ENCODE peak calls at places on chromosomes 1 and 21, in four cellular contexts. E, F, B and K are unnamed samples.

GRCh38 chr1:109186704-109187071 is 27.0 kb upstream of the SARS1 start:
- DNase-seq in E (peak), B (no peak), F (no peak), K (no peak)

GRCh38 chr1:100360790-100361232 is 8.5 kb downstream of the CDC14A start:
- DNase-seq in B (no peak), E (peak), F (no peak), K (no peak)

GRCh38 chr1:8332806-8333205 is 14.9 kb downstream of the SLC45A1 start:
- DNase-seq in F (no peak), B (no peak), E (no peak), K (no peak)

GRCh38 chr1:54583868-54584267 is 35.8 kb downstream of the ACOT11 start:
- DNase-seq in B (no peak), E (no peak), F (no peak), K (no peak)

GRCh38 chr1:180527270-180527669 is 24.9 kb upstream of the ACBD6 start:
- DNase-seq in B (peak), E (peak), F (peak), K (peak)

GRCh38 chr1:29518183-29518835 is 282.0 kb downstream of the PTPRU start:
- DNase-seq in F (no peak), B (no peak), E (no peak), K (peak)

GRCh38 chr1:57024855-57025254 is 59.0 kb upstream of the C8B start:
- DNase-seq in B (no peak), F (no peak), E (no peak), K (no peak)

GRCh38 chr1:108953452-108953851 is 9.8 kb downstream of the CLCC1 start:
- DNase-seq in F (no peak), B (no peak), E (no peak), K (no peak)

GRCh38 chr21:45051580-45052434 is 22.6 kb upstream of the ADARB1 start:
- DNase-seq in F (no peak), E (no peak), B (no peak), K (no peak)

GRCh38 chr1:10510520-10511493 is 36.1 kb downstream of the PEX14 start:
- DNase-seq in F (peak), E (peak), B (peak), K (no peak)

GRCh38 chr1:151540021-151540981 is at the start of gene TUFT1:
- DNase-seq in F (peak), E (peak), B (peak), K (peak)

DNA sequence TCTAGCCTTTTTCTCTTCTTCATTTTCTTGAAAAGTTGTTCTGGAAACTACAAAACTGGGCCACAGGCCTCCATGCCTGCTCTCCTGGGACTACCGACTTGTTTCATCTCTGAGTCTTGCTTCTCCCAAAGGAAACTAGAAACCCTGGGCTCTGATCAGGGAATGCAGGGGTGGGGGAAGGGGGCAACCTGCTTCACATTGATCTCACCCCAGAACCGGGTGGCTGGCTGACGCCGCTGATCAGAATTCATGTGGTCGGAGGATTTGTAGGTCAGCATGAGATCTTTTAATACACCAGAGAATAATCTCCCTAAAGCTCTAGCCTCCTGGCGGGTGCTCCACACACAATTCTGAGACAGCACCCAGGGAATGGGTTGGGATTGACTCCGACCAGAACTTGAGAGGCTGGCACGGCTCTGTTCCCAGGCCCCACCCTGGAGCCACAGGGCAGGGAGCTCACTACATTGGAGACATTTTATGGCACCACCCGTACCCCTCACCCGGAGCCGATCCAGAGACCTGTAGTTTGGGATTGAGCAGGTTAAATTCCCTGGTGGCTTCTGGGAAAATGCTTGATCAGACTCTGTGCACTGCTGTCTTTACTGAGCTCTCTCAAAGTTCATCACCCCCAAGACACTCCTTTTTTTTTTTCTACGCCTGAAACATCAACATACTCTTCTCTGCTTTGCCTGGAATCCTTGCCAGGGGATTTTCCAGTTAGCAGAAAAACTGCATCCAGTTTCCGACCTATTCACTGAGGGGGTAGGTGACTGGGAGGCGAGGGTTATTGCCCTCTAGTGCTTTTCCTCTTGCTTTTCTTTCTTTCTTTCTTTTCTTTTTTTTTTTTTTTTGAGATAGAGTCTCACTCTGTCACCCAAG is 12.2 kb upstream of the ARHGEF10L start:
- DNase-seq in F (no peak), E (peak), B (no peak), K (no peak)
- TF ChIP-seq CTCF in F (no peak), E (no peak), B (no peak), K (no peak)

GRCh38 chr21:22115746-22116145 is 1117.5 kb downstream of the NCAM2 start:
- DNase-seq in B (no peak), E (no peak), F (no peak), K (no peak)

GRCh38 chr21:22125581-22125980 is 1127.4 kb downstream of the NCAM2 start:
- DNase-seq in B (no peak), F (no peak), E (no peak), K (no peak)

DNA sequence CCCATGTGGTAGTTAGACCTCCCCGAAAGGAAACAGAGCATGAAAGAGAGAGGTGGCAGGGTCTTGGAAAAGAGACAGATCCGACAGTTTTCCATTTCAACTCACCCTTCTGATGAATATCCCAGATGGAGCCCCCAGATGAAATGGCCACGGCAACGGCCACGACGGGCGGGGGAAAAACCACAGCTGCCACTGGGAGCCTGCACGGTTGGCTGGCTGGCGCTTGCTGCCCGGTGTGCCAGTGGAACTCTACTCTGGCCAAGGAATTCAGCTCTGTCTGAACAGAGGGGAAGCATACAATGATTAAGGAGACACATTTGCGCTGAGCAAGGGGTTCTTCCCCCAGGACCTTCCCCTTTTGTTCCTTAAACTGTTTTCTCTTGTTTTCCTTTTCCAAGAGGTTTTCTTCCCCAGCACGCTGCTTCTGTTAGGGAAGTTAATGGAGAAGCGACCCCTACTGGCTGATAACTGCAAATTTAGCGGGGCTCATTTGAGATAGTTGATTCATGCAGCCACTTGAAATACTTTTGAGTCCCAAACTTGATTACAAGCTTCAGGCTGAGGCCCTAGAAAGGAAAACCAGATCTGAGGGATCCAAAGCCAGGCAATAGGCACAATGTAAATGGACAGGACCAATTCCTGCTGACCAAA is 1122.5 kb downstream of the NCAM2 start:
- DNase-seq in F (peak), B (no peak), E (no peak), K (no peak)
- TF ChIP-seq CTCF in F (peak), B (no peak), E (no peak), K (peak)

GRCh38 chr21:38833122-38833521 is 27.4 kb downstream of the ETS2 start:
- DNase-seq in B (no peak), F (no peak), E (no peak), K (peak)
- TF ChIP-seq CTCF in B (no peak), F (peak), E (no peak), K (no peak)

GRCh38 chr1:223242971-223243370 is 99.9 kb upstream of the TLR5 start:
- DNase-seq in F (no peak), B (no peak), E (no peak), K (peak)

GRCh38 chr1:223245983-223246382 is 102.9 kb upstream of the TLR5 start:
- DNase-seq in E (no peak), F (no peak), B (no peak), K (peak)

GRCh38 chr1:223245411-223245810 is 102.4 kb upstream of the TLR5 start:
- DNase-seq in F (no peak), B (no peak), E (no peak), K (peak)

GRCh38 chr1:223243441-223244050 is 100.5 kb upstream of the TLR5 start:
- DNase-seq in F (no peak), E (no peak), B (no peak), K (peak)

DNA sequence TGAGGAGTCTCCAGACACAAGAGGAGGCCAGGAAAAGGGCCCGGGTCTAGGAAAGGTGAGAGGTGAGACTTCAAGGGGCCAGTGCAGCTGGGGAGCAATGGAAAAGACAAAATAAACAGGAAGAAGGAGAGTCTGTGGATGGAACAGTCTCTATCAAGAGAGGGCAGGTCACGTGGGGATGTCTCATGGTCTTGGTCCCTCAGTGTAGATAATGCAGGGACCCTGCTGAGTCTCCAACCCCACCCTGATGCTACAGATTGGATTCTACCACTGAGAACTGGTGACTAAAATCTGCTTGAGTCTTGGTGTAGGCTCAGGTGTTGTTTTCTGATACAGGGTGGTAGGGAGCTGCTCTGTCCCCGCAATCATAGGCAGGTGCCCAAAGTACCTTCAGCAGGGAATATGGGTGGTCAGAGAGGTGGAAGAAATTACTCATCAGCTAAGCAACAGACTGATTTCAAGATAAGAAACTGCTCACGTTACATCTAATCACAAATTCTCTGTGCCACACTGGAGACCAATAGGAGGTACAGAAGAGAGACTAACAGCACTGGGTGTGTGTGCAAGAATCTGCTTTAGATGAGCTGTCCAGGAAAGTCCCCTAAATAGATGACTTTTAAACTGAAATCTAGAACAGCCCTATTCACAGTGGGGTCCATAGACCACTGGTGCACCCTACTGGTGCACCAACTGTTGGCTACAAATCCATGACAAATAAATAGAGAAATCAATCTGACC is 101.5 kb upstream of the TLR5 start:
- DNase-seq in B (peak), F (peak), E (no peak), K (peak)
- TF ChIP-seq CTCF in B (peak), F (peak), E (peak), K (no peak)

DNA sequence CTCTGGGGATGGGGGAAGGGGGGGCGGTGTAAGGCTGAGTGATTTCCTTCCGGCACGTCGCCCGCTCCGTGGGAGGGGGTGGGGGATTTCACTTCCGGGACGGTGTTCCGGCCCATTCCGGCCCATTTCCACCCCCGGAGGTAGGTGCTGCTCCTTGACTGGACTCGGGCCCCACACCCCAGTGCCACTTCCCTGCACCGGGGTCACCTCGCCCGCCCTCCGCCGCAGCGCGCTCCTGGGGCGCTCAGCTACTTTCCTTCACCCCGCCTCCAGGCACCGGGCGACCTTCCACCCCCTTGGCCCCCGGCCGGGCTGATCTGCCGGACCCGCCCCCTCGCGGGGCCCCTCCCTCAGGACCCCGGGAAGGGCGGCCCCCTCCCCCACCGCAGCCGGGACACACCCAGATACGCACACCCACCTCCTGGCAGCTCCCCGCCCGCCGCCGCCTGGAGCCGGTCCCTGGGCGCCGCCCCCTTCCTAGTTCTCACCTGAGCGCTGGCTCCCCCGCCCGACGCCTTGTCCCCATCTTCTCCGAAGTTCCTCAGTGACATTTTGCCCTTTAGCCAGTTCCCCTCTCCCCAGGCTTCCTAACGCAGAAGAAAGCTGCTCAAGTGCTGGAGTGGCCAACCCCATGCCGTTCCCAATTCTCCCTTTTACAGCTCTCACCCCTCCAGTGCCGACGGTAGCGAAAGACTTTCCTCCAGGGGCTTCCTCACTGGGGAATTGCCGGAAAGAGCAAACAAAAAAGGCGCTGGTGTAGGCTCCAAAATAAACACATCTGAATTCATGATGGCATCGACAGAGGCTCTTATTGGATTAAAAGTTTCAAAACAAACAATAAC is at the start of gene ZBTB37:
- DNase-seq in B (peak), F (peak), E (no peak), K (peak)
- TF ChIP-seq CTCF in B (no peak), F (no peak), E (no peak), K (no peak)

DNA sequence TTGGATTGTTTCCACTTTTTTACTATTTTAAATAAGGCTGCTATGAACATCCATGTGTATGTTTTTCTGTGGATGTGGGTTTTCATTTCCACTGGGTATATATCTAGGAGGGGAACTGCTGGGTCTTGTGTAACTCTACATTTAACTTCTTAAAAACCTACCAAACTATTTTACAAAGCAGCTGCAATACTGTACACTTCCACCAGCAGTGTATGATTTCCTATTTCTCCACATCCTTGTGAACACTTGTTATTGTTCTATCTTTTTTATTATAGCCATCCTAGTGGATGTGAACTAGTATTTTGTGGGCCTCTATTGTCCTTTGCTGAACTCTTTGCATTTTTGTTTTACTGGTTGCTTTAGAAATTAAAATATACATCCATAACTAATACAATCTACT is 33.4 kb downstream of the DIPK1A start:
- DNase-seq in F (no peak), E (no peak), B (no peak), K (no peak)
- TF ChIP-seq CTCF in F (no peak), E (peak), B (peak), K (no peak)

DNA sequence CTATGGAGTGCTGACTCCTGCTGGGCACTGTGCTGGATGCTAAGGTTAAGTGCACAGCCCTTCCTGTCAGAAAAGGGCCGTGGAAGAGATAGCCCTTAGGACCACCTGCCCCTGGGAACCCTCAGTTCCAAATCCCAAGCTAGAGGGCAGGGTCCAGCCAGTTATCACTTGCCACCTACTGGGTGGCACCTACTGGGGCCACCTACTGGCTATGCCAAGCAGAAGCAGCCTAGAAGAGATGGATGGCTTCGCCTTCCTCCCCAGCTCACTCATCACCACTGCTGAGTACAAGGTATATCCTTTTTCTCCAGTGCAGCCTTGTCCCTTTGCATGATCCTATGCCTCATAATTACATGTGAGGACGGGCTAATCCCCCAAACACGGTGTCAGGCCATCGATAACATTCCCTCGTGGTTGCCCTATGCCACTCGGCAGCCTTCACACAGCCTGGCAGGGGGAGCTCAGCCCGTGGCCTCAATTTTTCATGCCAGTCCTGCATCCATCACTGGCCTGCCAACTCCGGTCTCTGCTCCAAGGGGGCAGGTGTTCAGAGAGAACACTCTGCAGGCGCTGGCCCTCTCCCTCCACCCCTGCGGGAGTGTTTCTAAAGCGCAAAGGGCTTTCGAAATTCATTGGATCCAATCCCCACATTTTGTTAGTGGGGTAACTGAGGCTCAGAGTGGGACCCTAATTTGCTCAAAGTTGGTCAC is 49.0 kb downstream of the SYT2 start:
- DNase-seq in B (no peak), F (peak), E (no peak), K (no peak)
- TF ChIP-seq CTCF in B (peak), F (peak), E (peak), K (no peak)